ENCODE peak calls at places on chromosomes 2 and 18, in nine cellular contexts. H, F, J, G, C, T, U, S and B are unnamed samples.

GRCh38 chr2:105674859-105675541 is 69.7 kb upstream of the NCK2 start:
- DNase-seq in T (no peak), F (no peak), H (no peak), U (no peak), G (peak), J (no peak), C (no peak), S (no peak), B (peak)

GRCh38 chr2:102520009-102520408 is 47.0 kb downstream of the SLC9A4 start:
- DNase-seq in F (no peak), T (no peak), S (no peak), C (peak), G (no peak), U (peak), J (no peak), H (peak), B (no peak)

GRCh38 chr18:72056171-72056570 is 488.0 kb downstream of the CBLN2 start:
- DNase-seq in S (no peak), U (no peak), G (no peak), H (no peak), C (no peak), F (no peak), T (no peak), J (no peak), B (no peak)

GRCh38 chr2:224309216-224309615 is 92.7 kb downstream of the FAM124B start:
- DNase-seq in H (no peak), S (no peak), C (no peak), T (no peak), F (no peak), J (no peak), G (no peak), U (no peak), B (no peak)

GRCh38 chr2:33476793-33477190 is 343 bp downstream of the RASGRP3 start:
- DNase-seq in T (no peak), S (no peak), U (no peak), F (no peak), J (no peak), H (no peak), C (no peak), G (no peak), B (no peak)

GRCh38 chr18:13900633-13901032 is 14.7 kb downstream of the MC2R start:
- DNase-seq in F (no peak), U (no peak), C (no peak), G (no peak), S (no peak), H (no peak), J (no peak), T (no peak), B (no peak)

GRCh38 chr2:71895320-71896161 is 252.1 kb downstream of the CYP26B1 start:
- DNase-seq in H (no peak), J (peak), G (peak), U (no peak), C (no peak), F (no peak), T (peak), S (no peak), B (peak)

GRCh38 chr2:240346753-240347372 is 88.6 kb upstream of the GPC1 start:
- DNase-seq in C (no peak), T (no peak), G (no peak), H (no peak), J (peak), F (no peak), S (no peak), U (no peak), B (no peak)

GRCh38 chr2:230068658-230069080 is at the start of gene SLC16A14:
- DNase-seq in J (no peak), H (peak), C (no peak), T (no peak), S (no peak), F (peak), U (peak), G (no peak), B (no peak)

GRCh38 chr2:17682098-17682857 is 71.3 kb downstream of the SMC6 start:
- DNase-seq in J (no peak), G (no peak), F (no peak), U (no peak), C (no peak), S (no peak), T (no peak), H (no peak), B (no peak)

GRCh38 chr2:74020717-74021406 is 36.2 kb downstream of the TET3 start:
- DNase-seq in U (no peak), F (no peak), J (no peak), T (peak), G (no peak), S (no peak), C (no peak), H (no peak), B (no peak)

GRCh38 chr2:177243073-177243472 is 21.5 kb downstream of the NFE2L2 start:
- DNase-seq in F (no peak), S (no peak), T (no peak), J (no peak), U (no peak), H (no peak), G (no peak), C (no peak), B (no peak)
- TF ChIP-seq POLR2AphosphoS5 in F (no peak), S (no peak), T (no peak), J (no peak), U (no peak), H (no peak), G (no peak), C (no peak), B (no peak)

GRCh38 chr2:192993059-192993458 is 798.3 kb upstream of the TMEFF2 start:
- DNase-seq in H (no peak), J (no peak), F (no peak), S (no peak), C (no peak), G (no peak), U (no peak), T (no peak), B (no peak)
- TF ChIP-seq POLR2AphosphoS5 in H (no peak), J (no peak), F (no peak), S (no peak), C (no peak), G (no peak), U (no peak), T (no peak), B (no peak)

DNA sequence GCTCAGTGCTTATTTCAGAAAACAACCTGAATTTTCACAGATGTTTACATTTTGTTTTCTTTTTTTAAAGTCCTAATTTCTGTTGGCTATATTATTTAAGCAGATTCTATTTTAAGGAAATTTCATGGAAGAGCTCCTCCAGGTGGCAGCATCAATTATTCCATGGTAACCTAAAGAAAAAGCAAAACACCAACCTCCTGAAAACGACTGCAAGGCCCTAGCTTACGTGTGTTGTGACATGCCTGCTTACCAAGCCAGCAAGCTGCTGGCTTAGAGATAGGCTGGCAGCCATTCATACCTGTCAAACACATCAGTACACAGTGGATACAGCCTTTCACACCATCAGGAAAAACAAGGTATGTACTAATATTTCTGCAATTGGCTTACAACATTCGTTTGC is 64.9 kb downstream of the LPIN2 start:
- DNase-seq in J (no peak), H (peak), U (peak), C (no peak), T (no peak), S (no peak), F (no peak), G (no peak), B (no peak)
- TF ChIP-seq POLR2AphosphoS5 in J (no peak), H (no peak), U (no peak), C (no peak), T (no peak), S (no peak), F (no peak), G (no peak), B (no peak)

GRCh38 chr2:159379181-159379580 is 92.7 kb upstream of the WDSUB1 start:
- DNase-seq in T (no peak), G (no peak), S (no peak), H (no peak), J (no peak), U (no peak), F (no peak), C (no peak), B (no peak)
- TF ChIP-seq POLR2AphosphoS5 in T (no peak), G (no peak), S (no peak), H (no peak), J (no peak), U (no peak), F (no peak), C (no peak), B (no peak)

GRCh38 chr2:121626777-121627524 is 22.3 kb downstream of the CLASP1 start:
- DNase-seq in H (no peak), J (no peak), G (no peak), S (no peak), F (peak), U (no peak), T (no peak), C (peak), B (no peak)
- TF ChIP-seq POLR2AphosphoS5 in H (no peak), J (no peak), G (no peak), S (no peak), F (no peak), U (no peak), T (no peak), C (no peak), B (no peak)

GRCh38 chr2:165593081-165593480 is 123.6 kb downstream of the CSRNP3 start:
- DNase-seq in S (no peak), G (no peak), F (no peak), U (no peak), H (no peak), T (no peak), J (no peak), C (no peak), B (no peak)
- TF ChIP-seq POLR2AphosphoS5 in S (no peak), G (no peak), F (no peak), U (no peak), H (no peak), T (no peak), J (no peak), C (no peak), B (no peak)